ENCODE peak calls at places on chromosomes 11 and 22, in five cellular contexts. U, J, A, M and C are unnamed samples.

GRCh38 chr11:115144014-115144413 is 360.2 kb downstream of the CADM1 start:
- DNase-seq in A (no peak), J (no peak), M (no peak), U (no peak), C (peak)

GRCh38 chr11:44622721-44623258 is 57.3 kb downstream of the CD82 start:
- DNase-seq in A (no peak), M (no peak), U (no peak), J (no peak), C (no peak)

GRCh38 chr11:100984668-100985067 is 144.9 kb downstream of the PGR start:
- DNase-seq in J (no peak), M (no peak), A (no peak), U (no peak), C (no peak)

GRCh38 chr11:63610604-63611394 is 3.4 kb downstream of the PLAAT3 start:
- DNase-seq in A (no peak), J (no peak), U (no peak), M (no peak), C (peak)

GRCh38 chr11:22459053-22459452 is 120.9 kb downstream of the SLC17A6 start:
- DNase-seq in U (no peak), A (no peak), J (no peak), M (no peak), C (no peak)

GRCh38 chr22:42299586-42300285 is 29.3 kb upstream of the TCF20 start:
- DNase-seq in U (peak), A (no peak), M (no peak), J (no peak), C (peak)

GRCh38 chr22:49534386-49534785 is 293.3 kb downstream of the BRD1 start:
- DNase-seq in U (no peak), J (no peak), A (no peak), M (no peak), C (no peak)

GRCh38 chr22:19937616-19938473 is 3.7 kb upstream of the COMT start:
- DNase-seq in J (no peak), U (no peak), M (no peak), A (no peak), C (no peak)

GRCh38 chr11:75246673-75247350 is 6.2 kb downstream of the TPBGL start:
- DNase-seq in U (no peak), J (no peak), M (no peak), A (no peak), C (no peak)

GRCh38 chr11:35619030-35619753 is 932 bp downstream of the FJX1 start:
- DNase-seq in A (peak), J (peak), M (no peak), U (peak), C (peak)

GRCh38 chr22:17665884-17666283 is 27.3 kb downstream of the BCL2L13 start:
- DNase-seq in U (no peak), M (no peak), A (no peak), J (no peak), C (no peak)

GRCh38 chr11:102177126-102177525 is 66.9 kb downstream of the YAP1 start:
- DNase-seq in M (no peak), A (no peak), U (no peak), J (no peak), C (no peak)

GRCh38 chr11:121933294-121933693 is 182.7 kb downstream of the BLID start:
- DNase-seq in J (no peak), M (no peak), U (no peak), A (no peak), C (no peak)

GRCh38 chr22:27670701-27671412 is 130.7 kb downstream of the MN1 start:
- DNase-seq in J (no peak), M (peak), A (no peak), U (peak), C (peak)

GRCh38 chr11:115931684-115932083 is 427.5 kb upstream of the CADM1 start:
- DNase-seq in J (no peak), M (no peak), A (no peak), U (no peak), C (no peak)

GRCh38 chr11:59939482-59939881 is 1.2 kb downstream of the OOSP1 start:
- DNase-seq in U (no peak), J (no peak), M (no peak), A (no peak), C (no peak)

GRCh38 chr22:29080061-29080975 is 7.5 kb downstream of the KREMEN1 start:
- DNase-seq in U (no peak), M (no peak), A (no peak), J (peak), C (no peak)

GRCh38 chr11:46489668-46490560 is 98.3 kb upstream of the CHRM4 start:
- DNase-seq in M (peak), A (peak), J (peak), U (peak), C (peak)

GRCh38 chr11:67282876-67283371 is 6.2 kb upstream of the ANKRD13D start:
- DNase-seq in A (no peak), J (no peak), U (no peak), M (no peak), C (no peak)

GRCh38 chr11:61429346-61429690 is 457 bp downstream of the CPSF7 start:
- DNase-seq in U (peak), M (peak), A (peak), J (peak), C (peak)
- TF ChIP-seq CTCF in U (peak), M (peak), A (no peak), J (peak), C (peak)

GRCh38 chr11:103897156-103897555 is 139.3 kb upstream of the DDI1 start:
- DNase-seq in J (no peak), A (no peak), U (no peak), M (no peak), C (no peak)
- H3K4me3 ChIP-seq in J (no peak), A (no peak), U (no peak), M (no peak), C (no peak)

DNA sequence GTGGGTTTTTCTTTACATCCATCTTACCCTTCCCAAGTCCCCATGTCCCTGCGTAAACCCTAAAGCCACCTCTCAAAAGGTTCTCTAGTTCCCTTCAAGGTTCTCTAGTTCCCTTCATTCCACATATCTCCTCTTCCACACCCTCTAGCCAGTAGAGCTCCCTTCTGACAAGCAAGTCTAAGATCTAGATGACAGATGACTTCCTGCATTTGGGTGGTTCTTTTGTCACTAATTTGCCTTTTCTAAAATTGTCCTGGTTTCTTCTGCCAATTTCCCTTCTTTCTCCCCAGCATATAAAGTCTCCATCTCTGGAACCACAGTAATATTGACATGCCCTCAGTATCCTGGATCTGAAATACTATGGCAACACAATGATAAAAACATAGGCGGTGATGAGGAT is 7.8 kb downstream of the CD3E start:
- DNase-seq in A (no peak), U (peak), J (no peak), M (no peak), C (no peak)
- TF ChIP-seq REST in A (no peak), U (no peak), J (no peak), M (no peak), C (no peak)

GRCh38 chr11:72665911-72666472 is 8.2 kb downstream of the PDE2A start:
- DNase-seq in J (no peak), M (no peak), A (no peak), U (no peak), C (no peak)
- TF ChIP-seq CTCF in J (no peak), M (no peak), A (no peak), U (no peak), C (no peak)